ENCODE peak calls at places on chromosomes 2 and 18, in four cellular contexts. R is T-helper 17 cell; O is endothelial cell of umbilical vein; I is activated naive CD8-positive, alpha-beta T cell treated with anti-CD3 and anti-CD28 coated beads for 36 hours. W is an unnamed sample.

GRCh38 chr2:144553379-144553778 is 33.5 kb upstream of the ZEB2 start:
- DNase-seq in R (no peak), I (no peak), O (peak), W (no peak)

GRCh38 chr2:2763998-2764355 is 432.9 kb upstream of the MYT1L start:
- DNase-seq in O (no peak), R (no peak), I (no peak), W (no peak)

GRCh38 chr2:218397502-218398436 is 1.9 kb upstream of the CTDSP1 start:
- DNase-seq in I (peak), R (no peak), O (peak), W (no peak)

GRCh38 chr18:42310956-42311355 is 355.9 kb downstream of the PIK3C3 start:
- DNase-seq in I (no peak), R (no peak), O (no peak), W (no peak)

GRCh38 chr18:79664525-79665125 is 15.0 kb upstream of the CTDP1 start:
- DNase-seq in I (no peak), O (no peak), R (no peak), W (no peak)

GRCh38 chr2:66435549-66435875 is 587 bp downstream of the MEIS1 start:
- DNase-seq in O (peak), I (no peak), R (no peak), W (no peak)

GRCh38 chr2:188130317-188130716 is 161.4 kb upstream of the GULP1 start:
- DNase-seq in R (no peak), I (no peak), O (no peak), W (no peak)

GRCh38 chr2:218734190-218734975 is 23.7 kb downstream of the TTLL4 start:
- DNase-seq in R (no peak), O (no peak), I (no peak), W (no peak)

GRCh38 chr2:218788529-218789237 is 6.7 kb downstream of the CYP27A1 start:
- DNase-seq in I (no peak), R (no peak), O (no peak), W (no peak)

GRCh38 chr2:219548990-219549389 is 5.2 kb downstream of the TMEM198 start:
- DNase-seq in O (no peak), R (no peak), I (no peak), W (no peak)

GRCh38 chr18:6256521-6256920 is 158.2 kb downstream of the L3MBTL4 start:
- DNase-seq in R (no peak), O (no peak), I (no peak), W (no peak)

GRCh38 chr18:25360301-25360899 is 8.4 kb upstream of the ZNF521 start:
- DNase-seq in I (no peak), O (no peak), R (no peak), W (no peak)

GRCh38 chr2:12412898-12413305 is 303.8 kb upstream of the TRIB2 start:
- DNase-seq in R (no peak), O (peak), I (peak), W (no peak)

GRCh38 chr2:114192362-114192761 is 250.1 kb upstream of the DPP10 start:
- DNase-seq in R (no peak), O (no peak), I (no peak), W (no peak)

GRCh38 chr2:136175466-136175865 is 57.5 kb upstream of the CXCR4 start:
- DNase-seq in O (no peak), I (no peak), R (no peak), W (no peak)

GRCh38 chr18:34600874-34601273 is 109.2 kb upstream of the DTNA start:
- DNase-seq in R (no peak), O (no peak), I (no peak), W (no peak)

GRCh38 chr2:218811382-218811781 is 20.2 kb downstream of the PRKAG3 start:
- DNase-seq in I (no peak), R (no peak), O (no peak), W (no peak)

GRCh38 chr2:15243762-15244161 is 317.4 kb downstream of the NBAS start:
- DNase-seq in O (peak), I (no peak), R (no peak), W (no peak)

GRCh38 chr18:9130806-9131205 is 5.8 kb upstream of the ANKRD12 start:
- DNase-seq in I (no peak), R (no peak), O (no peak), W (no peak)

GRCh38 chr18:1306641-1307040 is 402.0 kb downstream of the ADCYAP1 start:
- DNase-seq in I (no peak), O (no peak), R (no peak), W (no peak)

GRCh38 chr2:121532894-121533293 is 2.2 kb downstream of the RNU4ATAC start:
- DNase-seq in O (no peak), R (no peak), I (no peak), W (no peak)

GRCh38 chr2:67048314-67048713 is 348.8 kb upstream of the ETAA1 start:
- DNase-seq in O (no peak), I (no peak), R (no peak), W (no peak)

GRCh38 chr2:10591207-10591606 is 98.6 kb downstream of the NOL10 start:
- DNase-seq in R (no peak), O (no peak), I (no peak), W (no peak)

GRCh38 chr2:160472839-160473251 is 20.8 kb downstream of the RBMS1 start:
- DNase-seq in R (no peak), I (no peak), O (no peak), W (no peak)

GRCh38 chr18:50131591-50131990 is 63.4 kb downstream of the MYO5B start:
- DNase-seq in R (no peak), I (no peak), O (no peak), W (no peak)

GRCh38 chr2:30349691-30350090 is 97.4 kb upstream of the LCLAT1 start:
- DNase-seq in O (no peak), I (no peak), R (no peak), W (no peak)

GRCh38 chr2:128543646-128544045 is 225.0 kb upstream of the HS6ST1 start:
- DNase-seq in O (no peak), R (no peak), I (no peak), W (no peak)

GRCh38 chr18:13452851-13453524 is 234.4 kb downstream of the LDLRAD4 start:
- DNase-seq in R (no peak), I (no peak), O (no peak), W (no peak)

GRCh38 chr2:118801154-118801553 is 46.3 kb downstream of the EN1 start:
- DNase-seq in I (no peak), R (no peak), O (no peak), W (no peak)

GRCh38 chr2:18612133-18612532 is 22.8 kb upstream of the NT5C1B start:
- DNase-seq in I (no peak), R (no peak), O (no peak), W (no peak)

GRCh38 chr2:25043241-25043867 is 1.5 kb downstream of the EFR3B start:
- DNase-seq in O (peak), I (peak), R (no peak), W (no peak)

GRCh38 chr2:241859436-241860183 is 916 bp upstream of the PDCD1 start:
- DNase-seq in O (no peak), I (peak), R (no peak), W (no peak)